ENCODE peak calls at places on chromosomes 4 and X, in five cellular contexts. One of them, this sample, is unnamed.

GRCh38 chr4:87978656-87979055 is 3.1 kb downstream of the SPP1 start:
- DNase-seq in ovary: no peak
- DNase-seq in uterus: no peak
- DNase-seq in body of pancreas: no peak
- DNase-seq in right lobe of liver: no peak
- DNase-seq in this sample: no peak

GRCh38 chr4:168751263-168752225 is 254.7 kb downstream of the PALLD start:
- DNase-seq in uterus: no peak
- DNase-seq in ovary: no peak
- DNase-seq in body of pancreas: no peak
- DNase-seq in right lobe of liver: no peak
- DNase-seq in this sample: no peak

GRCh38 chr4:123623611-123624010 is 227.0 kb downstream of the SPRY1 start:
- DNase-seq in right lobe of liver: no peak
- DNase-seq in body of pancreas: no peak
- DNase-seq in uterus: no peak
- DNase-seq in ovary: no peak
- DNase-seq in this sample: no peak

GRCh38 chr4:128388352-128388630 is 100.7 kb upstream of the PGRMC2 start:
- DNase-seq in ovary: no peak
- DNase-seq in right lobe of liver: no peak
- DNase-seq in uterus: no peak
- DNase-seq in body of pancreas: no peak
- DNase-seq in this sample: no peak

GRCh38 chr4:160286051-160286450 is 1183.2 kb downstream of the RAPGEF2 start:
- DNase-seq in right lobe of liver: no peak
- DNase-seq in ovary: no peak
- DNase-seq in uterus: no peak
- DNase-seq in body of pancreas: no peak
- DNase-seq in this sample: no peak

GRCh38 chr4:148881860-148882643 is 439.8 kb upstream of the NR3C2 start:
- DNase-seq in uterus: no peak
- DNase-seq in body of pancreas: no peak
- DNase-seq in ovary: no peak
- DNase-seq in right lobe of liver: no peak
- DNase-seq in this sample: no peak

GRCh38 chrX:9644335-9644734 is 121.3 kb downstream of the GPR143 start:
- DNase-seq in ovary: no peak
- DNase-seq in uterus: peak; percentile 38
- DNase-seq in right lobe of liver: no peak
- DNase-seq in body of pancreas: no peak
- DNase-seq in this sample: no peak

GRCh38 chr4:8793571-8794160 is 78.0 kb downstream of the HMX1 start:
- DNase-seq in body of pancreas: no peak
- DNase-seq in ovary: no peak
- DNase-seq in right lobe of liver: no peak
- DNase-seq in uterus: no peak
- DNase-seq in this sample: no peak

GRCh38 chr4:67436742-67437141 is 108.6 kb downstream of the CENPC start:
- DNase-seq in ovary: no peak
- DNase-seq in body of pancreas: no peak
- DNase-seq in right lobe of liver: no peak
- DNase-seq in uterus: no peak
- DNase-seq in this sample: no peak

GRCh38 chrX:129590596-129590995 is 50.5 kb downstream of the OCRL start:
- DNase-seq in ovary: no peak
- DNase-seq in uterus: no peak
- DNase-seq in right lobe of liver: no peak
- DNase-seq in body of pancreas: no peak
- DNase-seq in this sample: no peak

GRCh38 chrX:70268034-70268433 is at the start of gene ARR3:
- DNase-seq in body of pancreas: no peak
- DNase-seq in uterus: no peak
- DNase-seq in right lobe of liver: no peak
- DNase-seq in ovary: no peak
- DNase-seq in this sample: no peak

GRCh38 chr4:87975466-87975865 is at the start of gene SPP1:
- DNase-seq in right lobe of liver: peak; percentile 35
- DNase-seq in ovary: no peak
- DNase-seq in uterus: no peak
- DNase-seq in body of pancreas: no peak
- DNase-seq in this sample: no peak

GRCh38 chr4:38065900-38066299 is 105.7 kb downstream of the PTTG2 start:
- DNase-seq in right lobe of liver: no peak
- DNase-seq in ovary: no peak
- DNase-seq in body of pancreas: no peak
- DNase-seq in uterus: no peak
- DNase-seq in this sample: no peak

GRCh38 chr4:169611157-169611556 is 1.2 kb downstream of the NEK1 start:
- DNase-seq in right lobe of liver: no peak
- DNase-seq in body of pancreas: no peak
- DNase-seq in uterus: no peak
- DNase-seq in ovary: no peak
- DNase-seq in this sample: no peak

GRCh38 chr4:109665783-109666455 is 37.3 kb downstream of the CASP6 start:
- DNase-seq in ovary: no peak
- DNase-seq in right lobe of liver: no peak
- DNase-seq in uterus: no peak
- DNase-seq in body of pancreas: no peak
- DNase-seq in this sample: no peak

GRCh38 chr4:157315968-157316367 is 95.4 kb downstream of the GRIA2 start:
- DNase-seq in right lobe of liver: no peak
- DNase-seq in body of pancreas: no peak
- DNase-seq in uterus: no peak
- DNase-seq in ovary: no peak
- DNase-seq in this sample: no peak

GRCh38 chrX:70033348-70033747 is 16.4 kb downstream of the AWAT2 start:
- DNase-seq in uterus: no peak
- DNase-seq in right lobe of liver: peak; percentile 29
- DNase-seq in body of pancreas: no peak
- DNase-seq in ovary: no peak
- DNase-seq in this sample: no peak

GRCh38 chr4:110310795-110311194 is 112.4 kb upstream of the ELOVL6 start:
- DNase-seq in uterus: no peak
- DNase-seq in body of pancreas: no peak
- DNase-seq in ovary: no peak
- DNase-seq in right lobe of liver: no peak
- DNase-seq in this sample: no peak

GRCh38 chrX:19003756-19004155 is 19.8 kb upstream of the PHKA2 start:
- DNase-seq in uterus: no peak
- DNase-seq in ovary: no peak
- DNase-seq in right lobe of liver: no peak
- DNase-seq in body of pancreas: no peak
- DNase-seq in this sample: no peak

GRCh38 chrX:63751481-63751880 is 33.5 kb downstream of the ARHGEF9 start:
- DNase-seq in right lobe of liver: no peak
- DNase-seq in ovary: no peak
- DNase-seq in uterus: no peak
- DNase-seq in body of pancreas: no peak
- DNase-seq in this sample: no peak

GRCh38 chrX:87808576-87809243 is 291.1 kb downstream of the KLHL4 start:
- DNase-seq in uterus: no peak
- DNase-seq in body of pancreas: no peak
- DNase-seq in ovary: no peak
- DNase-seq in right lobe of liver: no peak
- DNase-seq in this sample: no peak

GRCh38 chrX:108732630-108733321 is 3.6 kb downstream of the IRS4 start:
- DNase-seq in uterus: no peak
- DNase-seq in body of pancreas: no peak
- DNase-seq in ovary: peak; percentile 34
- DNase-seq in right lobe of liver: no peak
- DNase-seq in this sample: no peak

GRCh38 chr4:42306221-42307109 is 90.8 kb upstream of the SHISA3 start:
- DNase-seq in uterus: no peak
- DNase-seq in body of pancreas: no peak
- DNase-seq in ovary: no peak
- DNase-seq in right lobe of liver: no peak
- DNase-seq in this sample: no peak
- H3K27ac ChIP-seq in uterus: no peak overlapping the region
- H3K27ac ChIP-seq in body of pancreas: no peak overlapping the region
- H3K27ac ChIP-seq in ovary: no peak overlapping the region
- H3K27ac ChIP-seq in right lobe of liver: no peak overlapping the region
- H3K27ac ChIP-seq in this sample: no peak overlapping the region

GRCh38 chr4:180058731-180059215 is 2184.4 kb upstream of the TENM3 start:
- DNase-seq in uterus: no peak
- DNase-seq in ovary: peak; percentile 11
- DNase-seq in right lobe of liver: peak; percentile 22
- DNase-seq in body of pancreas: peak; percentile 71
- DNase-seq in this sample: no peak
- H3K4me3 ChIP-seq in uterus: peak overlapping the region; percentile 14
- H3K4me3 ChIP-seq in ovary: peak overlapping the region; percentile 27
- H3K4me3 ChIP-seq in right lobe of liver: peak overlapping the region; percentile 25
- H3K4me3 ChIP-seq in body of pancreas: no peak overlapping the region
- H3K4me3 ChIP-seq in this sample: peak overlapping the region; percentile 68

DNA sequence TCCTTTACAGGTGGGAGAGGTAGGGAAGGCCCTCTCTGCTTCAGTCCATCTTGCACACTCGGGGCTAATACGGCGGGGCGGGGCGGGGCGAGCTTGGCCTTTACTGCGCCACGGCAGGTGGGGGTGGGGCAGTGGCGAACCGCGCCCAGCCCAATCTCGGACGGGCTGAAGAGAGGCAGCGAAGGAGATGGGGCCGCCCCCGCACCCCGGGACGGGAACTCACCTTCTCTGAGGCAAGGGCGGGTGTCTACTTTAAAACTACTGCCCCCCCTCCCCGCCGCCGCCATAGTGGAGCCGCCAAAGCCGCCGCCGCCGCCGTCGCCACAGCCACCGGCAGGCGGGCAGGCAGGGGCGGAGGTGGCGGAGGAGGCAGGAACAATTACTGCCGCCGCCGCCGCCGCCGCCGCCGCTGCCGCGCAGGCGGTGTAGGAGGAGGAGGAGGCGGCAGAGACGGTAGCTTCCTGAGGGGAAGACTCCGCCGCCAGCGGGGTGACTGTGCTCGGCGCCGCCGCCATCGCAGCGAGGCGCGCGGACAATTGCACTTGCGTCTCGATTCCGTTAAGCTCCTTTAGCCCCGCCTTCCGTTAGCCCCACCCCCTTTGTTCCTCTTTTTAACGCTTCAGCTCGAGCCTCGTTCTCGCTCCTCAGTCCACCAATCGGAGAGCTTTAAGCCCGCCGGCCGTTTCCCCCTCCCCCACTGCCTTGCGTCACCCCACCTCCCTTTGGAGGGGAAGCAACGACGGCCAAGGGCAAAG is at the start of gene ZMAT1:
- DNase-seq in ovary: peak; percentile 95
- DNase-seq in uterus: peak; percentile 91
- DNase-seq in right lobe of liver: peak; percentile 95
- DNase-seq in body of pancreas: peak; percentile 93
- DNase-seq in this sample: peak; percentile 46
- TF ChIP-seq POLR2A in ovary: peak; percentile 83
- TF ChIP-seq POLR2A in uterus: peak; percentile 89
- TF ChIP-seq POLR2A in right lobe of liver: peak; percentile 95
- TF ChIP-seq POLR2A in body of pancreas: peak; percentile 78
- TF ChIP-seq POLR2A in this sample: no peak

GRCh38 chr4:85498068-85498733 is 23.3 kb downstream of the ARHGAP24 start:
- DNase-seq in body of pancreas: peak; percentile 32
- DNase-seq in uterus: peak; percentile 28
- DNase-seq in ovary: no peak
- DNase-seq in right lobe of liver: peak; percentile 35
- DNase-seq in this sample: peak; percentile 10

GRCh38 chr4:85495621-85496020 is 20.7 kb downstream of the ARHGAP24 start:
- DNase-seq in ovary: no peak
- DNase-seq in right lobe of liver: no peak
- DNase-seq in uterus: no peak
- DNase-seq in body of pancreas: no peak
- DNase-seq in this sample: no peak

GRCh38 chr4:85496146-85496849 is 21.3 kb downstream of the ARHGAP24 start:
- DNase-seq in body of pancreas: no peak
- DNase-seq in uterus: no peak
- DNase-seq in right lobe of liver: no peak
- DNase-seq in ovary: no peak
- DNase-seq in this sample: no peak

GRCh38 chr4:85499573-85499972 is 24.6 kb downstream of the ARHGAP24 start:
- DNase-seq in body of pancreas: no peak
- DNase-seq in uterus: no peak
- DNase-seq in right lobe of liver: no peak
- DNase-seq in ovary: no peak
- DNase-seq in this sample: no peak

GRCh38 chr4:85496933-85497332 is 22.0 kb downstream of the ARHGAP24 start:
- DNase-seq in ovary: no peak
- DNase-seq in uterus: no peak
- DNase-seq in body of pancreas: no peak
- DNase-seq in right lobe of liver: no peak
- DNase-seq in this sample: no peak
- H3K27ac ChIP-seq in ovary: no peak overlapping the region
- H3K27ac ChIP-seq in uterus: peak overlapping the region; percentile 66
- H3K27ac ChIP-seq in body of pancreas: peak overlapping the region; percentile 82
- H3K27ac ChIP-seq in right lobe of liver: no peak overlapping the region
- H3K27ac ChIP-seq in this sample: no peak overlapping the region

DNA sequence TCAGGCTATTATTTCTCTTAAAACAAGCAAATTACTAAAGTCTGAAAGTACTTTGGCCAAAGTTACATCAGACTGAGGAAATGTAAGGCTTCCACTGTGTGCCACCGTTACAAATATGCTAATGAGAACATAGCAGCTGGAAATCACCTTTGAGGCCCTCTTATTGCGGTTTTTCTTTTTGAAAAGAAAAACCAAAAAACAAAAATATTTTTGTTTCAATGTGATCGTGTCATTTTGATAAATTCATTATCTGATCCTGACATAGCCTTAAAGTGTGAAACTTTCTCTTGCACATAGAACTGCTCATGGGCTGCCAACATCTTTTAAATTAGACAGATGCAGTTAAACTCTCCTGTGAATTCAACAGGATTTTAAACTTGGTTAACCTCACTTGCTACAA is 2.8 kb upstream of the TIFA start:
- DNase-seq in body of pancreas: no peak
- DNase-seq in right lobe of liver: no peak
- DNase-seq in uterus: no peak
- DNase-seq in ovary: no peak
- DNase-seq in this sample: no peak
- H3K4me3 ChIP-seq in body of pancreas: no peak overlapping the region
- H3K4me3 ChIP-seq in right lobe of liver: no peak overlapping the region
- H3K4me3 ChIP-seq in uterus: no peak overlapping the region
- H3K4me3 ChIP-seq in ovary: no peak overlapping the region
- H3K4me3 ChIP-seq in this sample: no peak overlapping the region